ENCODE peak calls at places on chromosomes 13 and 19, in five cellular contexts. One of them, this sample, is unnamed.

GRCh38 chr19:15810335-15810734 is 5.1 kb downstream of the OR10H1 start:
- DNase-seq in right atrium auricular region: no peak
- DNase-seq in breast epithelium: no peak
- DNase-seq in AG04450: no peak
- DNase-seq in stomach: peak; percentile 27
- DNase-seq in this sample: no peak

GRCh38 chr19:1079566-1080111 is 12.7 kb downstream of the ARHGAP45 start:
- DNase-seq in right atrium auricular region: no peak
- DNase-seq in breast epithelium: no peak
- DNase-seq in AG04450: no peak
- DNase-seq in stomach: no peak
- DNase-seq in this sample: no peak

GRCh38 chr13:62250501-62251175 is 835.0 kb upstream of the PCDH20 start:
- DNase-seq in right atrium auricular region: no peak
- DNase-seq in breast epithelium: no peak
- DNase-seq in AG04450: no peak
- DNase-seq in stomach: no peak
- DNase-seq in this sample: no peak

GRCh38 chr19:16626796-16627193 is 1.2 kb downstream of the MED26 start:
- DNase-seq in right atrium auricular region: no peak
- DNase-seq in breast epithelium: no peak
- DNase-seq in AG04450: no peak
- DNase-seq in stomach: no peak
- DNase-seq in this sample: no peak

GRCh38 chr19:54439174-54439851 is 9.7 kb upstream of the LENG8 start:
- DNase-seq in right atrium auricular region: no peak
- DNase-seq in breast epithelium: peak; percentile 84
- DNase-seq in AG04450: no peak
- DNase-seq in stomach: peak; percentile 39
- DNase-seq in this sample: no peak

GRCh38 chr19:49690656-49691242 is at the start of gene CPT1C:
- DNase-seq in right atrium auricular region: peak; percentile 82
- DNase-seq in breast epithelium: peak; percentile 83
- DNase-seq in AG04450: peak; percentile 61
- DNase-seq in stomach: peak; percentile 79
- DNase-seq in this sample: no peak

GRCh38 chr19:44588753-44589112 is 24.6 kb upstream of the IGSF23 start:
- DNase-seq in right atrium auricular region: no peak
- DNase-seq in breast epithelium: no peak
- DNase-seq in AG04450: no peak
- DNase-seq in stomach: no peak
- DNase-seq in this sample: no peak

GRCh38 chr13:110546933-110547332 is 14.6 kb downstream of the RAB20 start:
- DNase-seq in right atrium auricular region: peak; percentile 95
- DNase-seq in breast epithelium: peak; percentile 90
- DNase-seq in AG04450: peak; percentile 57
- DNase-seq in stomach: peak; percentile 95
- DNase-seq in this sample: peak; percentile 77

GRCh38 chr13:29591310-29591709 is 4.2 kb downstream of the SLC7A1 start:
- DNase-seq in right atrium auricular region: no peak
- DNase-seq in breast epithelium: no peak
- DNase-seq in AG04450: no peak
- DNase-seq in stomach: no peak
- DNase-seq in this sample: no peak

GRCh38 chr13:66996503-66996902 is 233.6 kb downstream of the PCDH9 start:
- DNase-seq in right atrium auricular region: no peak
- DNase-seq in breast epithelium: no peak
- DNase-seq in AG04450: no peak
- DNase-seq in stomach: no peak
- DNase-seq in this sample: no peak

GRCh38 chr19:6551607-6552450 is 21.0 kb downstream of the TNFSF9 start:
- DNase-seq in right atrium auricular region: no peak
- DNase-seq in breast epithelium: no peak
- DNase-seq in AG04450: no peak
- DNase-seq in stomach: no peak
- DNase-seq in this sample: no peak

GRCh38 chr13:76969488-76970365 is 21.4 kb downstream of the ACOD1 start:
- DNase-seq in right atrium auricular region: no peak
- DNase-seq in breast epithelium: no peak
- DNase-seq in AG04450: no peak
- DNase-seq in stomach: no peak
- DNase-seq in this sample: no peak

GRCh38 chr13:25933520-25933919 is 118.3 kb downstream of the SHISA2 start:
- DNase-seq in right atrium auricular region: no peak
- DNase-seq in breast epithelium: no peak
- DNase-seq in AG04450: no peak
- DNase-seq in stomach: no peak
- DNase-seq in this sample: no peak

GRCh38 chr19:17180997-17181702 is 34.0 kb upstream of the USE1 start:
- DNase-seq in right atrium auricular region: no peak
- DNase-seq in breast epithelium: no peak
- DNase-seq in AG04450: no peak
- DNase-seq in stomach: no peak
- DNase-seq in this sample: no peak

GRCh38 chr13:51020600-51020999 is 90.5 kb downstream of the C13orf42 start:
- DNase-seq in right atrium auricular region: no peak
- DNase-seq in breast epithelium: no peak
- DNase-seq in AG04450: no peak
- DNase-seq in stomach: no peak
- DNase-seq in this sample: no peak

GRCh38 chr19:33040994-33041827 is 23.5 kb downstream of the RHPN2 start:
- DNase-seq in right atrium auricular region: no peak
- DNase-seq in breast epithelium: peak; percentile 80
- DNase-seq in AG04450: no peak
- DNase-seq in stomach: peak; percentile 50
- DNase-seq in this sample: no peak

GRCh38 chr19:10701955-10702307 is 692 bp downstream of the QTRT1 start:
- DNase-seq in right atrium auricular region: no peak
- DNase-seq in breast epithelium: no peak
- DNase-seq in AG04450: no peak
- DNase-seq in stomach: no peak
- DNase-seq in this sample: no peak
- TF ChIP-seq CTCF in right atrium auricular region: peak; percentile 31
- TF ChIP-seq CTCF in breast epithelium: no peak
- TF ChIP-seq CTCF in AG04450: no peak
- TF ChIP-seq CTCF in stomach: no peak
- TF ChIP-seq CTCF in this sample: no peak

DNA sequence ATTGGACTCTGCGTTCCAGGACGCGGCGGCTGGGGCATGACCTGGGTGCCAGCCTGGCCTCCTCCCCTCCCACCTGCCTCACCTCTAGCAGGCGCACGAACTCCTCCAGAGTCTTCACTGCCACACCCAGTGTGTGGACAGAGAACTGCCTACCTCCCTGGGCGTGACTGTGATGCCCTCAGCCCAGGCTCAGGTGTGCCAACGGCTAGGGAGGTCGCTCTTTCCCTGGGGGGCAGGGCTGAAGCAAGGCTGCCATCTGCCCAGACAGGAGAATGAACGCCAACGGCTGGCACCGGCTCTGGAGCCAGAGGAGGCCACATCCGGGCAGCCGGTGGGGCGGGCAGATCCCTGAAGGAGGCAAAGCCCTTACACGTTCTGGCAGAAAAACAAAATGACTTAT is 11.3 kb downstream of the NANOS3 start:
- DNase-seq in right atrium auricular region: no peak
- DNase-seq in breast epithelium: no peak
- DNase-seq in AG04450: no peak
- DNase-seq in stomach: no peak
- DNase-seq in this sample: no peak
- H3K4me3 ChIP-seq in right atrium auricular region: no peak overlapping the region
- H3K4me3 ChIP-seq in breast epithelium: no peak overlapping the region
- H3K4me3 ChIP-seq in AG04450: no peak overlapping the region
- H3K4me3 ChIP-seq in stomach: no peak overlapping the region
- H3K4me3 ChIP-seq in this sample: no peak overlapping the region

DNA sequence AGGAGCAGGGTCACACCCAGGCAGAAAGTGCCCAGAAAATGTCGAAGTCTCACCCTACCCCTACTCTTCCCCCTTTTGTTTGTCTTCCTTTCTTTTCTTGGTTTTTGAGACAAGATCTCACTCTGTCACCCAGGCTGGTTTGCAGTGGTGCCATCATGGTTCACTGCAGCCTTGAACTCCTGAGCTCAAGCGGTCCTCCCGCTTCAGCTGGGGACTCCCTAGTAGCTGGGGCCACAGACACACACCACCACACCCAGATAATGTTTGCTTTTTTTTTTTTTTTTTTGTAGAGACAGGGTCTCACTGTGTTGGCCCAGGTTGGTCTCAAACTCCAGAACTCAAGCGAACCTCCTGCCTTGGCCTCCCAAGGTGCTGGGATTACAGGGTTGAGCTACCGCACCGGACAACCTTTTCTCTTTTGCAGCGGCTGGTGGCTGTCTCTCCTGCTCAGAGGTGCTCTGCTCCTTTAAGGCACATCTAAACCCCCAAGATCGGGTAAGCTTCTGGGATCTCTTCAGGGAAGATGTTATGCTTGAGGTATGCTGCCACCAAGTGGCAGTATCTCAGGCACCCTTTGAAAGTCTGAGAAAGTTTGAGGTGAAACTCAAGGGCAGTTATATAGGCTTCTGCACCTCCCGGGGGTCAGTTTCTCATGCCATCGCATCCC is 22.4 kb upstream of the EBI3 start:
- DNase-seq in right atrium auricular region: no peak
- DNase-seq in breast epithelium: no peak
- DNase-seq in AG04450: no peak
- DNase-seq in stomach: no peak
- DNase-seq in this sample: no peak
- TF ChIP-seq CTCF in right atrium auricular region: no peak
- TF ChIP-seq CTCF in breast epithelium: no peak
- TF ChIP-seq CTCF in AG04450: peak; percentile 55
- TF ChIP-seq CTCF in stomach: peak; percentile 10
- TF ChIP-seq CTCF in this sample: peak; percentile 64

DNA sequence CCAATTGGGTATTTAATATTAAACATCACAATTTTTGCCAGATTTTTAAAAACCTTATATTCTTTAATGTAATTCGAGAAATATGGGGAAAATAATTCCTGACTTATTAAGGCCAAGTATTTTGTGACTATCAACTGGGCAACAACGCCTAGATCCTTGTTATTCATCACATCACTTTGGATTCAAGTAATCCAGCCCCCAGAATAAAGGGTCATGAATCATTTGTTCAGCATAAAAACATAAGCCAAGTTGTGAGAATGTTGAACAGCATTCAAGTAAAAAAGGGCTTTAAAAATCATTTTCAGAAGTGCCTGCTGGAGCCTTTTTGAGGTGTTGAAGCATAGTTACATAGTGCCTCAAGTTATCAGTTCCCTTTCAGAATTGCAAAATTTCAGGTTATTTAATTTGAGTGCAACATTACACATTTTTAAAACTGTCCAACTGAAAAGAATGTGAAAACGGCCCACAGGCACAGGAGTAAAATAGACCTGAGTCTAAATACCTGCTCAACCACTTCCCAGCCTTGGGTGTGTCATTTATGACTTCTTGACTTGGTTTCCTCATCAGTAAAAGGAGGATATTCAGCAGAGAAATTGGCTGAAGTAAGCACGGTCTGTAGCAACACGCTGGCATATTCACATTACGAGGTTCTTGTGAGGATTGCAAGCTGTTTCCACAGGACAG is 56.4 kb downstream of the MBNL2 start:
- DNase-seq in right atrium auricular region: no peak
- DNase-seq in breast epithelium: no peak
- DNase-seq in AG04450: no peak
- DNase-seq in stomach: no peak
- DNase-seq in this sample: no peak
- H3K4me3 ChIP-seq in right atrium auricular region: no peak overlapping the region
- H3K4me3 ChIP-seq in breast epithelium: no peak overlapping the region
- H3K4me3 ChIP-seq in AG04450: no peak overlapping the region
- H3K4me3 ChIP-seq in stomach: no peak overlapping the region
- H3K4me3 ChIP-seq in this sample: no peak overlapping the region

DNA sequence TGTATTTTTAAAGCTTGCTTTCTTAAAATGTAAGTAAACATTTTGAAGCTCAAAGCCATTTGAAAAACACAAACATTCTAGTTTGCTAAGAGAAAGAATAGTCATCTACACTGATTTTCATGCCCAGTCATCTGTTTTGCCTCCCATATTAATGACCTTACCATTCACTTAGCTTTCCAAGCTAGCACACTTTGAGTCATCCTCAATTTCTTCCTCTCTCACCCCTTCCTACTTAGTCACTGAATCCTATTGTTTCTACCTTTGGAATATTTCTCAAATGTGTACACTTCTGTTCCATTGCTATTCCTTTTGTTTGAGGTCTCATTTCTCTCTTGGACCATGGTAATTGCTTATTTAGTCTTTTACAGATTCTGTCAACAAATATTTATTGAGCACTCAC is 7.3 kb upstream of the HS6ST3 start:
- DNase-seq in right atrium auricular region: no peak
- DNase-seq in breast epithelium: no peak
- DNase-seq in AG04450: no peak
- DNase-seq in stomach: no peak
- DNase-seq in this sample: no peak
- TF ChIP-seq CTCF in right atrium auricular region: no peak
- TF ChIP-seq CTCF in breast epithelium: no peak
- TF ChIP-seq CTCF in AG04450: no peak
- TF ChIP-seq CTCF in stomach: no peak
- TF ChIP-seq CTCF in this sample: no peak

DNA sequence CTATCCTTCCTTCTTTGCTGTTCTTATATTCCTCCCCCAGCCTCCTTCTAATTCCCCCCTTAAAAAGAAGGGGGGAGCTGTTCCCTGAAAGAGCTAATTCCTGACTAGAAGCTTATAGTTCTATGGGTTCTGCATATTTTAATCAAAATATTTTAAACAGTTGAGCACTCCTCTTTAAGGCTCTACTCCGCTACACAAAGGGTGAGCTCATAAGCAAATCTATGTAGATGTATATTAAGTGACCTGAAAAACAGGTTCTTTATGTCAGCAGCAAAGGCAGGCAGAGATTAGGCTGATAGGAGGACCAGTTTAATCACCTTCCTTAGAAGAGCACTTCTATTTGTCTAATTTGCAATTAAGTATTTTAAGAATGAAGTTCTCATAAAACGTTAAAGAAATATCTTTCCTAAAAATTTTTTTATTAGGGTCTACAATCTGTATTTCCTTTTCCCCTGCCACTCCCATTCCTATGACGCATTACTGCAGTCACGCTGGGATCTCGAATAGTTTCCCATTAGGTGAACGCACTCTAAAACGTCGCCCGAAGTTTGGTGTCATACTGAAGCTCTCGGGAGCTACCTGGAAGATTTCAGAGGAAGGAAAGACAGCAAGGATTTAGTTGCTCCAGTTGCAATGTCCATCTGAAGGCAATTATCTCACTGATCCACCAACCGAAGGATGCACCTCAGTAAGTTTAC is 5.1 kb downstream of the EFNB2 start:
- DNase-seq in right atrium auricular region: no peak
- DNase-seq in breast epithelium: no peak
- DNase-seq in AG04450: no peak
- DNase-seq in stomach: no peak
- DNase-seq in this sample: no peak
- H3K4me3 ChIP-seq in right atrium auricular region: peak overlapping the region; percentile 72
- H3K4me3 ChIP-seq in breast epithelium: peak overlapping the region; percentile 0
- H3K4me3 ChIP-seq in AG04450: no peak overlapping the region
- H3K4me3 ChIP-seq in stomach: peak overlapping the region; percentile 94
- H3K4me3 ChIP-seq in this sample: no peak overlapping the region

DNA sequence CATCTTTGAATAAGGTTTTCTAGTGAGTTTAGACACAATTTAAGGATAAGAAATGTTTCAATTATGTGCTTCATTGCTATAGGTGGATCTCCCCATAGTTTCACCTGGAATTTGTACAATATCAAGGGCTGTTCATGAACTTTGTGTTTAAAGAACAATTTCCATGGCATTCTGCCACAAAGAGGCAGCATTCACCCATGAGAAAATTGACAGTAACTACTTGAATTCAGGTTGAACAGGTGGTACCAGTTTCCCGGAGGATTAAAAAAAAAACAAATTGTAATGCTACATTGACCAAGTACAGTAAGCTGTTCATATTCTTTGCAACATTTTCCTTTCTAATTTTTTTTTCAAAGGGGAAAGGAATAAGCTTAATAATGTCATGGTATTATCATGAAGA is 9.1 kb downstream of the SLITRK5 start:
- DNase-seq in right atrium auricular region: no peak
- DNase-seq in breast epithelium: no peak
- DNase-seq in AG04450: no peak
- DNase-seq in stomach: no peak
- DNase-seq in this sample: no peak
- TF ChIP-seq CTCF in right atrium auricular region: no peak
- TF ChIP-seq CTCF in breast epithelium: no peak
- TF ChIP-seq CTCF in AG04450: no peak
- TF ChIP-seq CTCF in stomach: no peak
- TF ChIP-seq CTCF in this sample: no peak